ENCODE peak calls at places on chromosomes 7 and 10, in six cellular contexts. One of them, this sample, is unnamed.

GRCh38 chr7:117777335-117778150 is 95.7 kb downstream of the CTTNBP2 start:
- DNase-seq in body of pancreas: no peak
- DNase-seq in AG04450: no peak
- DNase-seq in stomach: no peak
- DNase-seq in colonic mucosa: no peak
- DNase-seq in hepatocyte: no peak
- DNase-seq in this sample: no peak

GRCh38 chr7:79308176-79308575 is 145.3 kb downstream of the MAGI2 start:
- DNase-seq in AG04450: no peak
- DNase-seq in body of pancreas: no peak
- DNase-seq in hepatocyte: peak
- DNase-seq in colonic mucosa: no peak
- DNase-seq in stomach: no peak
- DNase-seq in this sample: no peak

GRCh38 chr7:26081627-26082026 is 70.4 kb upstream of the NFE2L3 start:
- DNase-seq in colonic mucosa: peak
- DNase-seq in AG04450: no peak
- DNase-seq in stomach: no peak
- DNase-seq in hepatocyte: peak
- DNase-seq in body of pancreas: no peak
- DNase-seq in this sample: no peak

GRCh38 chr7:99029481-99030144 is 114.3 kb downstream of the SMURF1 start:
- DNase-seq in colonic mucosa: no peak
- DNase-seq in body of pancreas: no peak
- DNase-seq in hepatocyte: no peak
- DNase-seq in stomach: peak
- DNase-seq in AG04450: no peak
- DNase-seq in this sample: no peak

GRCh38 chr7:77782383-77782782 is 15.9 kb downstream of the TMEM60 start:
- DNase-seq in colonic mucosa: no peak
- DNase-seq in body of pancreas: no peak
- DNase-seq in AG04450: no peak
- DNase-seq in hepatocyte: no peak
- DNase-seq in stomach: no peak
- DNase-seq in this sample: no peak

GRCh38 chr7:22214000-22214399 is 143.0 kb downstream of the RAPGEF5 start:
- DNase-seq in AG04450: no peak
- DNase-seq in stomach: no peak
- DNase-seq in hepatocyte: no peak
- DNase-seq in colonic mucosa: no peak
- DNase-seq in body of pancreas: no peak
- DNase-seq in this sample: no peak

GRCh38 chr10:131427901-131428300 is 116.4 kb upstream of the TCERG1L start:
- DNase-seq in body of pancreas: no peak
- DNase-seq in colonic mucosa: no peak
- DNase-seq in stomach: no peak
- DNase-seq in hepatocyte: no peak
- DNase-seq in AG04450: no peak
- DNase-seq in this sample: no peak

GRCh38 chr10:103685880-103686669 is 169.3 kb downstream of the SH3PXD2A start:
- DNase-seq in hepatocyte: peak
- DNase-seq in body of pancreas: peak
- DNase-seq in stomach: peak
- DNase-seq in colonic mucosa: peak
- DNase-seq in AG04450: no peak
- DNase-seq in this sample: peak

GRCh38 chr10:12448729-12449391 is 99.5 kb downstream of the CAMK1D start:
- DNase-seq in body of pancreas: no peak
- DNase-seq in hepatocyte: no peak
- DNase-seq in stomach: peak
- DNase-seq in AG04450: peak
- DNase-seq in colonic mucosa: no peak
- DNase-seq in this sample: no peak

GRCh38 chr10:77555591-77556212 is 81.9 kb downstream of the KCNMA1 start:
- DNase-seq in colonic mucosa: no peak
- DNase-seq in stomach: no peak
- DNase-seq in body of pancreas: no peak
- DNase-seq in hepatocyte: no peak
- DNase-seq in AG04450: no peak
- DNase-seq in this sample: no peak

GRCh38 chr7:40990841-40991240 is 712.0 kb downstream of the INHBA start:
- DNase-seq in AG04450: no peak
- DNase-seq in body of pancreas: no peak
- DNase-seq in hepatocyte: no peak
- DNase-seq in stomach: no peak
- DNase-seq in colonic mucosa: no peak
- DNase-seq in this sample: no peak

GRCh38 chr7:41000042-41000441 is 702.8 kb downstream of the INHBA start:
- DNase-seq in AG04450: no peak
- DNase-seq in hepatocyte: no peak
- DNase-seq in body of pancreas: no peak
- DNase-seq in stomach: no peak
- DNase-seq in colonic mucosa: no peak
- DNase-seq in this sample: no peak

GRCh38 chr7:40996330-40996729 is 706.6 kb downstream of the INHBA start:
- DNase-seq in AG04450: no peak
- DNase-seq in hepatocyte: no peak
- DNase-seq in body of pancreas: no peak
- DNase-seq in stomach: no peak
- DNase-seq in colonic mucosa: no peak
- DNase-seq in this sample: no peak
- TF ChIP-seq CTCF in AG04450: no peak
- TF ChIP-seq CTCF in hepatocyte: no peak
- TF ChIP-seq CTCF in body of pancreas: no peak
- TF ChIP-seq CTCF in stomach: no peak
- TF ChIP-seq CTCF in colonic mucosa: no peak
- TF ChIP-seq CTCF in this sample: no peak

GRCh38 chr10:122164815-122165491 is 106.1 kb upstream of the BTBD16 start:
- DNase-seq in AG04450: no peak
- DNase-seq in stomach: peak
- DNase-seq in body of pancreas: peak
- DNase-seq in colonic mucosa: no peak
- DNase-seq in hepatocyte: peak
- DNase-seq in this sample: no peak

GRCh38 chr10:122162566-122163181 is 108.4 kb upstream of the BTBD16 start:
- DNase-seq in hepatocyte: peak
- DNase-seq in colonic mucosa: no peak
- DNase-seq in stomach: peak
- DNase-seq in AG04450: no peak
- DNase-seq in body of pancreas: no peak
- DNase-seq in this sample: peak

GRCh38 chr10:122165492-122165832 is 105.6 kb upstream of the BTBD16 start:
- DNase-seq in stomach: no peak
- DNase-seq in AG04450: no peak
- DNase-seq in colonic mucosa: no peak
- DNase-seq in hepatocyte: no peak
- DNase-seq in body of pancreas: no peak
- DNase-seq in this sample: no peak

GRCh38 chr10:122163182-122164027 is 107.7 kb upstream of the BTBD16 start:
- DNase-seq in stomach: no peak
- DNase-seq in body of pancreas: no peak
- DNase-seq in hepatocyte: peak
- DNase-seq in AG04450: no peak
- DNase-seq in colonic mucosa: no peak
- DNase-seq in this sample: peak

GRCh38 chr10:122164028-122164601 is 107.0 kb upstream of the BTBD16 start:
- DNase-seq in AG04450: no peak
- DNase-seq in colonic mucosa: no peak
- DNase-seq in hepatocyte: peak
- DNase-seq in body of pancreas: peak
- DNase-seq in stomach: no peak
- DNase-seq in this sample: peak
- H3K27ac ChIP-seq in AG04450: no peak
- H3K27ac ChIP-seq in colonic mucosa: no peak
- H3K27ac ChIP-seq in hepatocyte: peak
- H3K27ac ChIP-seq in body of pancreas: no peak
- H3K27ac ChIP-seq in stomach: peak
- H3K27ac ChIP-seq in this sample: no peak

DNA sequence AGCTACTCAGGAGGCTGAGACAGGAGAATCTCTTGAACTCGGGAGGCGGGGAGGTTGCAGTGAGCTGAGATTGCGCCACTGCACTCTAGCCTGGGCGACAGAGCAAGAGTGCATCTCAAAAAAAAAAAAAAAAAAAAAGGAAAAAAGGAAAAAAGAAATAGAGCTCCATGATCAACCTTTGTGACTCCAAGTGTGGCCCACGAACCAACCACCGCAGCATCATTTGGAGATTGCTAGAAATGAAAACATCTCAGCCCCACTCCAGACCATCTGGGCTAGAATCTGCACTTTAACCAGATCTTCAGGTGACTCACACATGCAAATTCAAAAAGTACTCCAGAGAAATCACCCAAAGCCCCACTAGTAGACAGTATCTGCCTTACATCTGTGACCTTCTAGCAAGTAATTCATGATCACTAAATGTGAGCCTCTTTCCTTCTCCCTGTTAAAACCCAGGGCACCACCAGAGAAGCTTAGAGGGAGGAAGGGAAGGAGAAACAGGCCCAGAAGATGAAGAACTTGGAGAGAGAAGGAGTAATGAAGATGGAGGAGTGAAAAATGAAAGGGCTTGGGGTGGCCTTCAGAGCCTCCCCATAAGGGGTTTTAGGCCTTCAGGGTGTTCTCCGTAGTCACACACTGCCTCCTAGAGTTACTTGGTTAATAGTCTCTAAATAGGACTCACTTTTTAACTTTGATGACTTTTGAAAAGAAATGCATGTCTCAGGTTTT is 94.1 kb downstream of the SLC37A3 start:
- DNase-seq in AG04450: no peak
- DNase-seq in body of pancreas: no peak
- DNase-seq in stomach: no peak
- DNase-seq in hepatocyte: no peak
- DNase-seq in colonic mucosa: no peak
- DNase-seq in this sample: no peak
- TF ChIP-seq CTCF in AG04450: peak
- TF ChIP-seq CTCF in body of pancreas: no peak
- TF ChIP-seq CTCF in stomach: no peak
- TF ChIP-seq CTCF in hepatocyte: peak
- TF ChIP-seq CTCF in colonic mucosa: peak
- TF ChIP-seq CTCF in this sample: peak

GRCh38 chr10:11261687-11262086 is 244.0 kb downstream of the CELF2 start:
- DNase-seq in colonic mucosa: no peak
- DNase-seq in hepatocyte: no peak
- DNase-seq in stomach: no peak
- DNase-seq in AG04450: no peak
- DNase-seq in body of pancreas: peak
- DNase-seq in this sample: no peak
- H3K27ac ChIP-seq in colonic mucosa: no peak
- H3K27ac ChIP-seq in hepatocyte: no peak
- H3K27ac ChIP-seq in stomach: no peak
- H3K27ac ChIP-seq in AG04450: peak
- H3K27ac ChIP-seq in body of pancreas: peak
- H3K27ac ChIP-seq in this sample: no peak